ENCODE peak calls at places on chromosome 1, in eight cellular contexts. B, N, W, G, S, C, L and Z are unnamed samples.

GRCh38 chr1:71770121-71770520 is 512.2 kb downstream of the NEGR1 start:
- DNase-seq in C (no peak), N (no peak), S (peak), W (peak), L (no peak), G (peak), B (no peak), Z (no peak)

GRCh38 chr1:27668808-27669723 is 2.9 kb downstream of the IFI6 start:
- DNase-seq in W (peak), L (peak), C (peak), G (peak), N (no peak), B (peak), S (no peak), Z (peak)

GRCh38 chr1:241485554-241485992 is 34.0 kb downstream of the FH start:
- DNase-seq in N (no peak), C (no peak), W (peak), S (no peak), G (peak), B (peak), L (no peak), Z (peak)

GRCh38 chr1:164637461-164638375 is 78.7 kb downstream of the PBX1 start:
- DNase-seq in W (peak), C (no peak), L (no peak), G (peak), N (no peak), B (peak), S (peak), Z (no peak)

GRCh38 chr1:39450956-39451601 is 40.4 kb upstream of the BMP8A start:
- DNase-seq in C (no peak), N (no peak), L (no peak), W (peak), B (no peak), G (peak), S (peak), Z (no peak)

GRCh38 chr1:242623751-242624150 is 99.3 kb upstream of the PLD5 start:
- DNase-seq in N (no peak), C (no peak), L (no peak), B (no peak), G (no peak), S (no peak), W (no peak), Z (no peak)

GRCh38 chr1:221328371-221328770 is 413.5 kb downstream of the DUSP10 start:
- DNase-seq in S (no peak), B (no peak), G (no peak), C (no peak), N (no peak), W (no peak), L (no peak), Z (no peak)

GRCh38 chr1:39214714-39214997 is 10.2 kb downstream of the MACF1 start:
- DNase-seq in L (no peak), G (no peak), C (no peak), B (no peak), S (no peak), N (no peak), W (no peak), Z (no peak)

GRCh38 chr1:59008599-59009347 is 224.9 kb upstream of the JUN start:
- DNase-seq in N (no peak), C (no peak), L (no peak), S (no peak), B (peak), W (peak), G (peak), Z (no peak)

GRCh38 chr1:38326135-38326534 is 279.5 kb upstream of the POU3F1 start:
- DNase-seq in L (no peak), B (no peak), W (no peak), C (no peak), S (no peak), N (no peak), G (no peak), Z (no peak)

GRCh38 chr1:207362962-207363858 is 41.7 kb downstream of the CD55 start:
- DNase-seq in L (no peak), W (peak), B (no peak), G (peak), S (peak), N (no peak), C (no peak), Z (no peak)

GRCh38 chr1:171158089-171158488 is 27.0 kb upstream of the FMO2 start:
- DNase-seq in B (no peak), C (no peak), S (no peak), W (no peak), L (no peak), N (no peak), G (no peak), Z (no peak)

GRCh38 chr1:153506831-153507413 is 28.9 kb downstream of the S100A6 start:
- DNase-seq in G (peak), N (no peak), B (peak), W (peak), L (peak), C (peak), S (peak), Z (no peak)

DNA sequence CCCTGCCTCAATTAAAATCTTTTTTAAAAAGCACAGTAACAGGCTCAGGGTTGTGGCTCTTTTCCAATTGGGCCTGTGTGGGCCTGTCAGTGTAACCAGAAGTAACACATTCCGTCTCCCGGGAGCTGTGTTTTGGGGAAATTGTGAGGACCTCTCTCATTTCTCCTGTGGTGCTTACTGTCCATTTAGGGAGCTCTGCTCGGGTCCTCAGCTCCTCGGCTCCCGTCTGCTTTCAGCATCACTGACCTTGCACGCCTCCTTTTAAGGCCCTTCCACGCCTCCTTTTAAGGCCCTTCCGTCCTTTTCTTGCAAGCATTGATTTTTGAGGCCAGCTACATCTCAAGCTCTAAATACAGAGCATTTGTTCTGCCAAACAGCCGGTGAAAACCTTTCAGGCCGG is 9.7 kb downstream of the CA6 start:
- DNase-seq in S (no peak), G (no peak), N (no peak), C (no peak), B (no peak), L (no peak), W (no peak), Z (no peak)
- H3K27ac ChIP-seq in S (no peak), G (no peak), N (peak), C (no peak), B (no peak), L (peak), W (no peak), Z (no peak)

GRCh38 chr1:997728-998050 is 2.2 kb downstream of the HES4 start:
- DNase-seq in W (no peak), C (no peak), S (no peak), B (no peak), G (no peak), N (no peak), L (no peak), Z (no peak)
- H3K27ac ChIP-seq in W (no peak), C (no peak), S (no peak), B (no peak), G (no peak), N (peak), L (no peak), Z (no peak)

DNA sequence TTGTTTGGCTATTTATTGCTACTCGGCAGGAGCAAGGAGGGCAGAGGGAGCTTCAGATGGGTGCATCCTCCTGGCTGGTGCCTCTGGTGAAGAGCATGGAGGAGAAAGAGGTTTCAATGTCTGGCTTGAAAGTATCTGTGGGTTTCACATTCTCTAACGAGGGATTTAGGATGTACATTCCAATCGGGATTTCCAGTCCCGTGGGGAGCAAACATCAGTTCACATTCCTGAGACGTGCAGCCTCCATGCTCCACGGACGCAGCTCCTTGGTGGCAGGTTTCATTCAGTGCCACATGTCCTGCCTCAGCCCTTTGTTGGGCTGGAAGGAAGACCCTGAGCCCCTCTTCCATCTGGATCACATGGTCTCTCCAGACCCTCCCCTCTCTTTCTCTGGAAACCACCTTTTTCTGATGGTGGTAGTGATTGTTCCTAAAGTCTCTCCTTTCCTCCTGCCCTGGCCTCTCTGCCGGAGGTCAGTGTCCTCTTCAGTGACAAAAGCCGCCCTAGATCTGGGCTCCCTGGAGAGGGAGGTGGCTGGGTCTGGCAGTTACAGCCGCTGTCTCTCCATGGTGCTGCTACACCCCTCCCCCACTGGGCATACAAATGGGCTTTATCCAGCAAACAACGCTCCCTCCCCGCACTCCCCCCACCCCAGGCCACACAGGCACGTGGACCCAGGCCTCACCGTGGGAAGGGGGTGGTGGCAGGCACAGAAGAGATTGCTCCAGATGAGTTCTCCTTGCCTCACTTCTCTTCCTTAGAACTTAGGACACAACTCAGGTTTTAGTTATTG is 829 bp upstream of the CA14 start:
- DNase-seq in N (peak), G (no peak), W (no peak), S (no peak), L (no peak), C (no peak), B (no peak), Z (no peak)
- H3K27ac ChIP-seq in N (peak), G (no peak), W (no peak), S (no peak), L (peak), C (no peak), B (peak), Z (no peak)

GRCh38 chr1:184163674-184164470 is 112.3 kb downstream of the TSEN15 start:
- DNase-seq in C (no peak), G (peak), S (peak), L (no peak), W (peak), N (no peak), B (peak), Z (peak)

GRCh38 chr1:184170719-184171118 is 119.2 kb downstream of the TSEN15 start:
- DNase-seq in L (no peak), G (no peak), N (no peak), W (no peak), C (no peak), B (no peak), S (no peak), Z (no peak)

GRCh38 chr1:184167352-184167751 is 115.8 kb downstream of the TSEN15 start:
- DNase-seq in S (no peak), C (no peak), B (no peak), G (no peak), L (no peak), W (no peak), N (no peak), Z (no peak)

GRCh38 chr1:184164529-184164928 is 113.0 kb downstream of the TSEN15 start:
- DNase-seq in S (no peak), N (no peak), B (no peak), W (no peak), L (no peak), G (no peak), C (no peak), Z (no peak)

DNA sequence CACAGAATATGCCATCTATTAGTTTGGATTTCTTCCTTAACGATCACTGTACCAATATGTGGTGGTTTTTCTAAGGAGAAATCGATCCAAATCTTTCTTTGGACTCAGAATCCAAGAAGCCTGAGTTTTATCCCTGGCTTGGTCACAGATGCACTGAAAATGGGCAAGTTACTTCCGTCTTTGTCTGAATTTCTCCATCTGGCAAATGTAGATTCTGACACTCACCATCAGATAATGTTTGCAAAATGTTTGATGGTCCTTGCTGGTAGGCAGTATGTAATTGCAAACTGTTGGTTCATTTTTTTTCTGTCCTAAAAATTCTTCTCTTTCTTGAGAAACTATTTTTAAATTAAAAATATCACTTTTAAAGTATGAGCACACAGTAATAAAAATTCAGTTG is 115.0 kb downstream of the TSEN15 start:
- DNase-seq in C (no peak), L (no peak), W (no peak), S (no peak), B (no peak), G (no peak), N (no peak), Z (no peak)
- H3K27ac ChIP-seq in C (no peak), L (no peak), W (no peak), S (no peak), B (no peak), G (no peak), N (no peak), Z (no peak)

GRCh38 chr1:94873520-94874351 is 53.2 kb downstream of the CNN3 start:
- DNase-seq in G (peak), B (no peak), C (no peak), S (no peak), L (no peak), N (no peak), W (no peak), Z (no peak)

GRCh38 chr1:94878329-94878728 is 48.6 kb downstream of the CNN3 start:
- DNase-seq in L (no peak), B (no peak), G (no peak), N (no peak), C (no peak), W (no peak), S (no peak), Z (peak)

GRCh38 chr1:94876362-94876761 is 50.5 kb downstream of the CNN3 start:
- DNase-seq in C (no peak), B (no peak), G (peak), W (peak), N (no peak), S (no peak), L (no peak), Z (peak)

GRCh38 chr1:94874423-94874822 is 52.5 kb downstream of the CNN3 start:
- DNase-seq in W (no peak), C (no peak), G (no peak), N (no peak), S (no peak), L (no peak), B (no peak), Z (no peak)

DNA sequence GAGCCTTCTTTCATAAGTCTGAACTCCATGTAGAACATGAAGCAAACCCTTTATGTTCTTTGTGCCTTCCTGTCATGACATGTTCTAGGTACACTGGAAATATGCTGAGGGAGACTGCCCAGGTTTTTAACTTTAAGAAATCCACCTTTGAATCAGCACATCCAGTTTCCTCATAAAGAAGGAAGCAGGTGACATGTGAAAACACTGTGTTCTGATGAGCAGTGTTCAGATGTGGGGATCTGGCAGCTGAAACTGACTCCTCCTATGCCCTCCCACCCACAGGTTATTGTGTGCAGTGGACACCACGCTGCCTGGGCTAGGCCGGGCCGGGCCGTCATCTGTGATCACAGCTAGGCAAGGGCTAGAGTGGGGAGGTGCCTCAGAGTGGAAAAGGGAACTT is 51.1 kb downstream of the CNN3 start:
- DNase-seq in S (no peak), L (no peak), G (no peak), W (no peak), N (no peak), C (no peak), B (no peak), Z (no peak)
- H3K27ac ChIP-seq in S (no peak), L (no peak), G (no peak), W (no peak), N (no peak), C (no peak), B (no peak), Z (no peak)

DNA sequence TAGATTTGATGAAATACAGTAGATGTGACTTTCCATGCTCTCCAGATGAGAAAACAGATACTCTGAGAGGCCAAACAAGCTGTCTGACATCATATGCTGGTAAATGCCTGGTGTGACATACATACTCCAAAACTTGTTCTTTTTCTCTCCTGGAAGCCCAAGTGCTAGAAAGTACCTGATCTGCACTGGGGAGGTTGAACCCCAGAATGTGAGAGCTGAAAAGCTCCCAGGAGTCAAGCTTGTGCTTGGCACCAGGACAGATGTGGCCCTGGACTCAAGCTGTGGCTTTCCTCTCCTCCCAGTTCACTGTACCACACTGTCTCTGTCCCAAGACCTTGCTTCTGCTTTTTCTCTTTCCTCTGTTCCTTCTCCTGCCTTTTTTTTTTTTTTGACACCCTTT is 389.0 kb upstream of the USP24 start:
- DNase-seq in N (no peak), G (no peak), C (no peak), L (no peak), B (no peak), S (no peak), W (no peak), Z (no peak)
- H3K27ac ChIP-seq in N (no peak), G (no peak), C (no peak), L (no peak), B (no peak), S (no peak), W (no peak), Z (no peak)

DNA sequence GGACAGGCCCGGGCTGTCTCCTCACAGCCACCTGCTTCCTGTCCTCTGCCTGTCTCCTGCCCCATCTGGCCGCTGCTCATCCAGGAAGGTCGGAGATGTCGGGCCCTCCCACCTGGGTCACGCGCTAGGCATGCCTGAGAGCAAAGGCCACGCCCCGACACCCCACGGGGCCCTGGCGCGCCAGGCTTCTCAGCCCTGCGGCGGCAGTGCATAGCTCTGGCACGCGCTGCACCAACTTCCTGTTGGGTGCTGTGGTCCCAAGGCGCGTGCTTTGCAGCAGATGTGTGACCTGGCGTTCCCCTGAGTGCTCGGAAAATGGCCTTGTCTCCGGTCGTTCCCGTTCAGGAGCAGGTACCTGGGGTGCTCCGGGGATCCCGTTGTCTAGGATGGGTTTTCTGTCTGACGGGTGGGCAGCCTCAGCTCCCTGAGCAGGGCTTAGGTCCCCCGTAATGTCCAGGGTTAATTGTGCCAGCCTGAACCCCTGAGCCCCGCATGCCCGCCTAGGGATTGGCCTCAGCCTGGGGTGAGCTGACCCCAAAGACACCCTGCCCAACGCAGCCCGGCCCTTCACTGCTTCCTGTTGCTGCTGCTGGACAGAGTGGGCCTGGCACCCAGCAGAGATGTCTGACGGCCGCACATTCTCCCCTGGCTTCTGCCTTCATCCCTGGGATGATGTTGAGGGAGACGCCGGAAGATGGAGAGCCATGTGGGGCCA is 19.4 kb upstream of the KCNAB2 start:
- DNase-seq in L (peak), W (peak), C (peak), B (peak), N (no peak), G (peak), S (no peak), Z (peak)
- H3K27ac ChIP-seq in L (peak), W (no peak), C (peak), B (peak), N (no peak), G (no peak), S (no peak), Z (peak)

DNA sequence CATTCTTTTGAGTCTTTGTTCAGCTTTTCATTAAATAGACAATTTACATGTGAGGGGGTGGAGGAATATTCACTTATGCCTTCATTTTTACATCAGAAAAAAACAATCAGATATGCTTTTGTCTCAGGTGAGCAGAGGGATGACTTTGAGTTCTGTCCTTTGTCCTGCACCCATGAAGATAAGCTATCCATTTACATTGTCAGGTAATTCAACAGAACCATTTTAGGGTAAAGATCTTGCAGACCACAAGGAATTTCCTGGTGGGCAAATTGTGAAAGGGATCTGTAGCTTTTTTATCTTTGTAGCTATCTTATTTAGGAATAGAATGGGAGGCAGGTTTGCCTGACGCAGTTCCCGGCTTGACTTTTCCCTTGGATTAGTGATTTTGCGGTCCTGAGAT is 242.7 kb upstream of the IRF2BP2 start:
- DNase-seq in W (no peak), L (no peak), N (no peak), C (no peak), G (no peak), B (no peak), S (no peak), Z (no peak)
- H3K27ac ChIP-seq in W (no peak), L (no peak), N (no peak), C (no peak), G (no peak), B (peak), S (no peak), Z (no peak)

DNA sequence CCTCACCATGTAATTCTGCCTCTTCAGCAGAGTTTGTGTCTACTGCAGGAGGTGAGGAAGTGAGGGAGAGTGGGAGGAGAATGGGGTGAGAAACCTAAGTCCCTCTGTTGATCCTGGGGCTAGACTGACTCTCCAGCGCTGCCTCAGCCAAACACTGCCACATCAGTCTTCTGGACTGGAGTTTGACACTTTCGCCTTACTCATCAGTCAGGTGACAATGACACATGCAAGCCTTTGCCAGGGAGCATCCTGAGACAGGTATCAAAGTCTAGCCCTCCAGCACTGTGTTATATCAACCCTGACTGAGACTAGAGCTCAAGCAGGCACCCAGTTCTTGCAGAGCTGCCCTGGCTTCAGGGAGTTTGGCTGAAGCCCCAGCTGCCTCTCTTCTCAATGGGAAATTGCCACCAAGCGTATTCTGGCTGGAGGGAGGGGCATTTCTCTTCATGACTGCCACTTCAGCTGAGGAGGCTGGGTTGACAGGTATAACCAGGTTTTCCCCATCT is 33.3 kb upstream of the SUCO start:
- DNase-seq in G (no peak), B (peak), S (no peak), C (peak), L (peak), N (no peak), W (peak), Z (no peak)
- H3K27ac ChIP-seq in G (no peak), B (peak), S (no peak), C (no peak), L (no peak), N (no peak), W (no peak), Z (no peak)